ENCODE peak calls at places on chromosome 18, in five cellular contexts. Q is K562, M is A549, D is HepG2, T is GM12878. O is an unnamed sample.

GRCh38 chr18:63427566-63427965 is 5.3 kb upstream of the VPS4B start:
- DNase-seq in M (no peak), T (no peak), Q (peak; percentile 44), D (no peak), O (no peak)

GRCh38 chr18:34809697-34810096 is 99.6 kb downstream of the DTNA start:
- DNase-seq in T (no peak), D (peak; percentile 52), Q (peak; percentile 41), M (no peak), O (peak; percentile 31)

GRCh38 chr18:61196745-61197144 is 136.5 kb upstream of the CDH20 start:
- DNase-seq in T (no peak), M (no peak), D (no peak), Q (no peak), O (no peak)

GRCh38 chr18:23066504-23067039 is 68.7 kb upstream of the CABLES1 start:
- DNase-seq in M (no peak), T (no peak), D (no peak), Q (no peak), O (no peak)

GRCh38 chr18:65409266-65409665 is 341.5 kb upstream of the CDH7 start:
- DNase-seq in T (no peak), D (no peak), Q (no peak), M (no peak), O (no peak)

GRCh38 chr18:49560277-49561126 is 1.4 kb upstream of the LIPG start:
- DNase-seq in D (no peak), M (no peak), T (no peak), Q (no peak), O (peak; percentile 23)

GRCh38 chr18:32049393-32050161 is 31.0 kb downstream of the RNF125 start:
- DNase-seq in Q (no peak), D (no peak), M (no peak), T (no peak), O (no peak)

GRCh38 chr18:58209326-58209725 is 165.3 kb downstream of the NEDD4L start:
- DNase-seq in T (no peak), M (no peak), Q (no peak), D (no peak), O (no peak)

GRCh38 chr18:73724908-73725307 is 422.7 kb downstream of the FBXO15 start:
- DNase-seq in M (no peak), D (no peak), Q (no peak), T (no peak), O (no peak)

GRCh38 chr18:44866103-44866502 is 185.4 kb downstream of the SETBP1 start:
- DNase-seq in D (no peak), T (no peak), M (no peak), Q (no peak), O (no peak)

GRCh38 chr18:10032331-10032979 is 118.6 kb downstream of the VAPA start:
- DNase-seq in Q (no peak), D (no peak), M (no peak), T (no peak), O (peak; percentile 27)

GRCh38 chr18:9401166-9401565 is 66.6 kb downstream of the TWSG1 start:
- DNase-seq in D (no peak), M (no peak), T (no peak), Q (no peak), O (peak; percentile 58)

GRCh38 chr18:78496095-78496494 is 483.5 kb upstream of the SALL3 start:
- DNase-seq in M (no peak), T (no peak), Q (no peak), D (no peak), O (no peak)

GRCh38 chr18:79597176-79598045 is 82.2 kb upstream of the CTDP1 start:
- DNase-seq in Q (no peak), T (no peak), D (no peak), M (no peak), O (no peak)

GRCh38 chr18:47191956-47192355 is 15.8 kb upstream of the IER3IP1 start:
- DNase-seq in D (peak; percentile 32), T (no peak), Q (no peak), M (no peak), O (peak; percentile 35)

GRCh38 chr18:62329676-62330454 is 4.8 kb downstream of the TNFRSF11A start:
- DNase-seq in Q (no peak), T (no peak), M (no peak), D (peak; percentile 52), O (peak; percentile 85)
- TF ChIP-seq MYC in Q (no peak), T (no peak), M (no peak), D (no peak), O (no peak)

GRCh38 chr18:12838178-12838634 is 45.8 kb downstream of the PTPN2 start:
- DNase-seq in Q (no peak), D (peak; percentile 90), M (peak; percentile 65), T (peak; percentile 39), O (no peak)

GRCh38 chr18:12839057-12839525 is 44.9 kb downstream of the PTPN2 start:
- DNase-seq in D (no peak), Q (no peak), M (no peak), T (peak; percentile 79), O (no peak)

GRCh38 chr18:12841070-12841469 is 43.0 kb downstream of the PTPN2 start:
- DNase-seq in T (no peak), Q (no peak), D (no peak), M (no peak), O (no peak)

GRCh38 chr18:12840382-12840781 is 43.7 kb downstream of the PTPN2 start:
- DNase-seq in T (no peak), M (no peak), Q (no peak), D (no peak), O (no peak)

GRCh38 chr18:12839526-12840196 is 44.4 kb downstream of the PTPN2 start:
- DNase-seq in D (no peak), M (no peak), T (peak; percentile 82), Q (no peak), O (no peak)
- H3K4me2 ChIP-seq in D (no peak overlapping the region), M (peak overlapping the region; percentile 75), T (peak overlapping the region; percentile 96), Q (no peak overlapping the region), O (no peak overlapping the region)

DNA sequence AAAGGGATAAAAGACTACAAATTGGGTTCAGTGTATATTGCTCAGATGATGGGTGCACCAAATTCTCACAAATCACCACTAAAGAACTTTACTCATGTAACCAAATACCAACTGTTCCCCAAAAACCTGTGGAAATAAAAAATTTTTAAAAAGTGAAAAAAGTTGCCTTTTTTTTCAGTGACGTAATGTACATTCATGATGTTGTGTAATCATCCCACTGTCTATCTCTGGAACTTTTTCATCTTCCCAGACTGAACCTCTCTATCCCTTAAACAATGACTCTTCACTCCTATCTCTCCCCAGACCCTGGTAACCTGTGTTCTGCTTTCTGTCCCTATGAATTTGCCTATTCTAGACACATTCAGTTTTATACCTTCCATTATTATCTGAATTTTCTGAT is 19.0 kb upstream of the GALR1 start:
- DNase-seq in T (no peak), Q (no peak), M (no peak), D (no peak), O (no peak)
- TF ChIP-seq MYC in T (no peak), Q (no peak), M (no peak), D (no peak), O (no peak)

GRCh38 chr18:24429188-24429587 is 2.7 kb downstream of the IMPACT start:
- DNase-seq in T (no peak), M (no peak), D (no peak), Q (no peak), O (no peak)

GRCh38 chr18:24428709-24429108 is 2.2 kb downstream of the IMPACT start:
- DNase-seq in D (no peak), M (no peak), Q (no peak), T (no peak), O (no peak)

GRCh38 chr18:24426073-24426397 is 435 bp upstream of the IMPACT start:
- DNase-seq in D (no peak), M (no peak), T (no peak), Q (no peak), O (no peak)

GRCh38 chr18:24426398-24427294 is at the start of gene IMPACT:
- DNase-seq in T (no peak), Q (peak; percentile 88), M (peak; percentile 69), D (peak; percentile 38), O (peak; percentile 83)

DNA sequence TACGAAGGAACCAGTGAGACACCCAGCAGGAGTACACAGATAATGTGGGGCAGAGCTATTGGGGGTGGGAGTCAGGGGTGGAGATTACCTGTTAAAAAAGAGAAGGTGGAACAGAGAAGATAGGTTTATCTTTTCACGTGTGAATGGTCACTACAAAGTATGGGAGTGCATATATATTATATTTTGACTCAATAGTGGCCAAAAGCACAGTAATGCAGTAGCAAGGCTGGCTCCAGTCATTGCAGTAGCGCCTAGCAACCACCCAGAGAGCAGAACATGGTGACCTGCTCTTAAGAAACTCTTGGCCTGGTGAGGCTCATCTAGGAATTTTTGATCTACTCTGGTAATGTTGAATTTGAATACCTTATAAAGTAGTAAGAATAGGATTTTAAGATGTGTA is 1.0 kb downstream of the IMPACT start:
- DNase-seq in D (no peak), Q (peak; percentile 34), T (no peak), M (no peak), O (peak; percentile 18)
- H3K4me2 ChIP-seq in D (peak overlapping the region; percentile 67), Q (peak overlapping the region; percentile 85), T (no peak overlapping the region), M (peak overlapping the region; percentile 95), O (peak overlapping the region; percentile 96)

GRCh38 chr18:3126457-3127097 is 93.2 kb downstream of the MYOM1 start:
- DNase-seq in Q (peak; percentile 25), D (no peak), M (no peak), T (no peak), O (no peak)
- TF ChIP-seq MYC in Q (no peak), D (no peak), M (no peak), T (no peak), O (no peak)

GRCh38 chr18:51149605-51150429 is 47.7 kb downstream of the MEX3C start:
- DNase-seq in Q (no peak), D (no peak), M (no peak), T (no peak), O (no peak)

GRCh38 chr18:51153659-51154371 is 43.7 kb downstream of the MEX3C start:
- DNase-seq in M (no peak), D (no peak), Q (no peak), T (peak; percentile 62), O (no peak)

GRCh38 chr18:51150430-51150746 is 47.1 kb downstream of the MEX3C start:
- DNase-seq in T (no peak), D (no peak), Q (no peak), M (no peak), O (no peak)

GRCh38 chr18:51151185-51151567 is 46.3 kb downstream of the MEX3C start:
- DNase-seq in Q (no peak), T (no peak), D (no peak), M (no peak), O (no peak)

DNA sequence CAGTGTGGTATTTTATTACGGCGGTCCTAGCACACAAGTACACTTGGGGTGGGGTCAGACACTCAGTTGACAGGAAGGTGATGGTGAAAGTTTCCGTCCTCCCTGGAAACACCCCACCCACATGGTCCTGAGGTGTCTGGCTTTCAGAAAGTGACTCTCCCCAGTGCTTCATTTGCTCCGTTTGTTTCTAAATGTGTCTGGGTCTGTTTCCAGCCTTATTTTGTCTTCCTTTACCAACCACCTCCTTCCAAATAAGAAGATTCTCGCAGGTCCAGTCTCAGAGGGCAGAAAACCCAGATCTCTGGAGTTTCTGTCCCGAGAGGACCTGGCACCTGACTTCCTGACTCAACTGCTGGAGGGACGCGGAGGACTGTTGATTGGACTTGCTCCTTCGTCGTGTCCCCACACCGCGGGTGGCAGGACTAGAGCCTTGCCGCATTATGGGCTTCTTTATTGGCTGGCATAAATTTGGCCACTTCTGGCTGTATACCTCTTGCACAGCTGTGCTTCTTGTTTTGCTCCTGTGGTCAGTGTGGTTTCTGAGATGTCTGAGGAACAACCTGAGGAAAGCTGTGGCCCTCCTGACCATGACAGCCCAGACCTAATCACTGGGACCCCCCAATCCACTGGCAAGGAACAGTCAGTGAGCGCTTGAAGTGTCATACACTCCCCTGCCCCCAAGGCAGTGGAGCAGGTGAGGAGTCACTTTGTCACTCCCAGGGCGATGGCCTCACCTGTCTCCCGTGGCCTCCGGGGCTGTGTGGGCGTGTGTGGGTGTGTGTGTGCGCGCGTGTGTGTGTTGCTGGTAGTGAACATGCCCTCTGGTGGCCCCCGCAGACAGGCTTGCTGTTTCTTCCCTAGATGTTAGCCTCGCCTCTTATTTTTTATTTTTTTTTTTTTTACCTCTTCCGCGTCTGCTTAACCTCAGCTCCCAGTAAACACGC is 45.6 kb downstream of the MEX3C start:
- DNase-seq in Q (no peak), M (no peak), D (no peak), T (no peak), O (no peak)
- H3K4me2 ChIP-seq in Q (no peak overlapping the region), M (no peak overlapping the region), D (no peak overlapping the region), T (peak overlapping the region; percentile 90), O (no peak overlapping the region)